ENCODE peak calls at places on chromosomes 4 and X, in nine cellular contexts. H is GM23338, W is Peyer's patch, O is left ventricle myocardium inferior, L is right lobe of liver, M is H9, A is adrenal gland, T is tibial nerve, U is ascending aorta. X is an unnamed sample.

GRCh38 chr4:150006197-150006596 is 72.0 kb upstream of the DCLK2 start:
- DNase-seq in A (no peak), W (no peak), H (no peak), M (no peak), O (no peak), U (no peak), T (no peak), L (no peak), X (no peak)

GRCh38 chr4:125951275-125951887 is 636.6 kb downstream of the FAT4 start:
- DNase-seq in W (no peak), M (no peak), O (no peak), U (no peak), T (no peak), L (no peak), H (no peak), A (no peak), X (no peak)

GRCh38 chr4:108725457-108725856 is 37.4 kb downstream of the ETNPPL start:
- DNase-seq in U (no peak), M (no peak), L (no peak), H (peak; percentile 58), A (no peak), W (no peak), T (no peak), O (no peak), X (no peak)

GRCh38 chr4:78661086-78661690 is 109.6 kb downstream of the ANXA3 start:
- DNase-seq in W (no peak), O (no peak), H (no peak), A (no peak), U (no peak), T (no peak), L (no peak), M (no peak), X (no peak)

GRCh38 chrX:152930516-152930915 is 32.6 kb downstream of the ZNF185 start:
- DNase-seq in T (no peak), U (no peak), L (peak; percentile 15), O (no peak), W (no peak), M (no peak), A (no peak), H (no peak), X (no peak)

GRCh38 chrX:47570794-47571193 is 9.8 kb downstream of the ARAF start:
- DNase-seq in O (no peak), M (no peak), A (no peak), T (no peak), H (no peak), W (no peak), L (no peak), U (no peak), X (no peak)

GRCh38 chr4:5863461-5864113 is 29.3 kb downstream of the CRMP1 start:
- DNase-seq in T (no peak), U (no peak), H (peak; percentile 46), A (peak; percentile 50), O (no peak), M (no peak), W (no peak), L (no peak), X (no peak)

GRCh38 chr4:183241771-183242170 is 78.3 kb downstream of the CLDN22 start:
- DNase-seq in T (no peak), U (no peak), H (peak; percentile 25), W (no peak), M (no peak), O (no peak), A (no peak), L (no peak), X (no peak)

GRCh38 chr4:176034498-176034897 is 31.1 kb upstream of the WDR17 start:
- DNase-seq in L (no peak), U (no peak), A (no peak), W (no peak), H (peak; percentile 66), T (no peak), O (no peak), M (no peak), X (no peak)

GRCh38 chr4:36244257-36245084 is at the start of gene ARAP2:
- DNase-seq in U (no peak), L (peak; percentile 77), O (peak; percentile 33), A (peak; percentile 25), W (peak; percentile 88), M (peak; percentile 51), H (peak; percentile 74), T (no peak), X (peak; percentile 83)

GRCh38 chr4:65566473-65566872 is 103.8 kb downstream of the EPHA5 start:
- DNase-seq in L (no peak), H (no peak), U (no peak), M (no peak), A (no peak), W (no peak), O (no peak), T (no peak), X (no peak)

GRCh38 chrX:53479295-53479694 is 45.1 kb upstream of the HSD17B10 start:
- DNase-seq in L (no peak), U (no peak), O (no peak), T (no peak), M (peak; percentile 55), H (peak; percentile 63), A (no peak), W (no peak), X (no peak)

GRCh38 chr4:184884863-184885262 is 59.1 kb upstream of the ACSL1 start:
- DNase-seq in T (no peak), U (no peak), A (no peak), L (no peak), W (no peak), M (no peak), O (no peak), H (no peak), X (no peak)

GRCh38 chrX:95754411-95754810 is 930.2 kb upstream of the DIAPH2 start:
- DNase-seq in U (no peak), A (no peak), M (no peak), H (no peak), W (no peak), O (no peak), T (no peak), L (no peak), X (no peak)

GRCh38 chr4:1968667-1969295 is 40.0 kb downstream of the NELFA start:
- DNase-seq in U (no peak), T (no peak), O (no peak), H (no peak), A (no peak), M (no peak), L (no peak), W (no peak), X (no peak)

GRCh38 chrX:67619253-67619652 is 75.4 kb downstream of the AR start:
- DNase-seq in T (no peak), A (no peak), O (no peak), L (no peak), H (no peak), U (no peak), W (no peak), M (no peak), X (no peak)

GRCh38 chr4:112130903-112131302 is 14.4 kb upstream of the FAM241A start:
- DNase-seq in M (peak; percentile 35), O (no peak), A (no peak), T (no peak), U (no peak), L (no peak), H (peak; percentile 50), W (no peak), X (no peak)

GRCh38 chr4:78155616-78156105 is 98.5 kb downstream of the FRAS1 start:
- DNase-seq in A (no peak), H (no peak), U (no peak), L (no peak), M (no peak), W (no peak), T (no peak), O (no peak), X (no peak)

GRCh38 chrX:20487227-20487626 is 220.5 kb upstream of the RPS6KA3 start:
- DNase-seq in H (no peak), M (no peak), A (no peak), L (no peak), T (no peak), W (no peak), O (no peak), U (no peak), X (no peak)

GRCh38 chr4:13567125-13567524 is 22.8 kb upstream of the NKX3-2 start:
- DNase-seq in A (no peak), W (no peak), H (no peak), U (no peak), L (no peak), T (no peak), M (no peak), O (no peak), X (no peak)

GRCh38 chr4:138500869-138501268 is 258.7 kb upstream of the SLC7A11 start:
- DNase-seq in U (no peak), L (no peak), M (no peak), W (no peak), A (no peak), H (no peak), O (no peak), T (no peak), X (no peak)

GRCh38 chrX:151753313-151754041 is 18.9 kb downstream of the CNGA2 start:
- DNase-seq in M (peak; percentile 73), U (no peak), H (peak; percentile 74), A (peak; percentile 65), O (peak; percentile 32), T (peak; percentile 20), L (peak; percentile 81), W (peak; percentile 52), X (peak; percentile 58)

DNA sequence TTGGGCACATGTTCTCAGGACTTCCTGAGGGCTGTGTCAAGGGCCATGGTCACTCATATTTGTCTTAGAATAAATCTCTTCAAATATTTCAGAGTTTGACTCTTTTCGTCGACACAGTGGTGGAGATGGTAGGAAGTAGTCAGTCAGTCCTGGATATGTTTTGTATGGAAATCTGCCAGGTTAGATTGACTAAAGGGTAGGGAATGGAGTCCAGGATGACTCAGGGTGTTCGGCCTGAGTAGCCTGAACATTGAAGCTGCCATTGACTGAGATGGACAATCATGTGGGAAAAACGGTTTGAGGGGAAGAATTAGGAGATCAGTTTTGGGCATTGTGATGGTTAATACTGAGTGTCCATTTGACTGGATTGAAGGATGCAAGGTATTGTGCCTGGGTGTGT is 177.1 kb upstream of the CENPE start:
- DNase-seq in M (no peak), A (no peak), H (no peak), O (no peak), T (no peak), L (no peak), W (no peak), U (no peak), X (no peak)
- H3K27ac ChIP-seq in M (no peak overlapping the region), A (no peak overlapping the region), H (no peak overlapping the region), O (no peak overlapping the region), T (no peak overlapping the region), L (no peak overlapping the region), W (no peak overlapping the region), U (no peak overlapping the region), X (no peak overlapping the region)

GRCh38 chr4:925771-926500 is 6.2 kb downstream of the GAK start:
- DNase-seq in W (no peak), U (no peak), T (no peak), M (no peak), O (no peak), H (no peak), L (no peak), A (no peak), X (no peak)
- H3K27ac ChIP-seq in W (no peak overlapping the region), U (no peak overlapping the region), T (no peak overlapping the region), M (no peak overlapping the region), O (no peak overlapping the region), H (no peak overlapping the region), L (no peak overlapping the region), A (no peak overlapping the region), X (no peak overlapping the region)

GRCh38 chr4:38062894-38063168 is 102.6 kb downstream of the PTTG2 start:
- DNase-seq in H (no peak), A (no peak), T (no peak), O (no peak), U (no peak), L (no peak), W (no peak), M (no peak), X (no peak)
- H3K27ac ChIP-seq in H (no peak overlapping the region), A (no peak overlapping the region), T (peak overlapping the region; percentile 61), O (peak overlapping the region; percentile 75), U (peak overlapping the region; percentile 63), L (peak overlapping the region; percentile 53), W (peak overlapping the region; percentile 63), M (no peak overlapping the region), X (peak overlapping the region; percentile 44)

GRCh38 chrX:16953606-16954211 is 7.3 kb downstream of the REPS2 start:
- DNase-seq in W (no peak), T (no peak), L (no peak), M (no peak), H (no peak), O (no peak), A (no peak), U (no peak), X (no peak)
- H3K27ac ChIP-seq in W (no peak overlapping the region), T (no peak overlapping the region), L (no peak overlapping the region), M (no peak overlapping the region), H (no peak overlapping the region), O (no peak overlapping the region), A (no peak overlapping the region), U (no peak overlapping the region), X (no peak overlapping the region)

X was measured in lower lobe of right lung.